ENCODE peak calls at places on chromosome 12, in four cellular contexts. One of them, this sample, is unnamed.

GRCh38 chr12:15689751-15690191 is 99.4 kb downstream of the EPS8 start:
- DNase-seq in K562: no peak
- DNase-seq in HepG2: peak
- DNase-seq in GM12878: no peak
- DNase-seq in this sample: no peak

GRCh38 chr12:75579552-75579951 is 68.1 kb upstream of the KRR1 start:
- DNase-seq in K562: no peak
- DNase-seq in HepG2: no peak
- DNase-seq in GM12878: no peak
- DNase-seq in this sample: no peak

GRCh38 chr12:68559246-68559645 is 51.5 kb upstream of the RAP1B start:
- DNase-seq in K562: no peak
- DNase-seq in HepG2: no peak
- DNase-seq in GM12878: no peak
- DNase-seq in this sample: no peak

GRCh38 chr12:126807312-126807711 is 1459.7 kb upstream of the TMEM132C start:
- DNase-seq in K562: no peak
- DNase-seq in HepG2: no peak
- DNase-seq in GM12878: no peak
- DNase-seq in this sample: no peak

GRCh38 chr12:132560421-132560830 is 50.0 kb downstream of the LRCOL1 start:
- DNase-seq in K562: peak
- DNase-seq in HepG2: no peak
- DNase-seq in GM12878: no peak
- DNase-seq in this sample: peak

GRCh38 chr12:117212563-117213190 is 22.4 kb upstream of the FBXO21 start:
- DNase-seq in K562: peak
- DNase-seq in HepG2: peak
- DNase-seq in GM12878: no peak
- DNase-seq in this sample: peak

GRCh38 chr12:131604146-131604844 is 106.6 kb upstream of the SFSWAP start:
- DNase-seq in K562: no peak
- DNase-seq in HepG2: no peak
- DNase-seq in GM12878: no peak
- DNase-seq in this sample: peak

GRCh38 chr12:120847392-120848157 is 56.6 kb downstream of the SPPL3 start:
- DNase-seq in K562: no peak
- DNase-seq in HepG2: no peak
- DNase-seq in GM12878: peak
- DNase-seq in this sample: no peak

GRCh38 chr12:109763201-109763841 is 49.7 kb downstream of the FAM222A start:
- DNase-seq in K562: no peak
- DNase-seq in HepG2: no peak
- DNase-seq in GM12878: no peak
- DNase-seq in this sample: no peak

GRCh38 chr12:108214486-108214885 is 85.4 kb downstream of the WSCD2 start:
- DNase-seq in K562: peak
- DNase-seq in HepG2: peak
- DNase-seq in GM12878: no peak
- DNase-seq in this sample: peak

GRCh38 chr12:42757735-42758134 is 168.2 kb upstream of the PRICKLE1 start:
- DNase-seq in K562: no peak
- DNase-seq in HepG2: no peak
- DNase-seq in GM12878: no peak
- DNase-seq in this sample: no peak
- TF ChIP-seq FOXK2 in K562: no peak
- TF ChIP-seq FOXK2 in HepG2: no peak
- TF ChIP-seq FOXK2 in GM12878: no peak
- TF ChIP-seq FOXK2 in this sample: no peak

GRCh38 chr12:95820096-95820703 is 29.6 kb upstream of the NTN4 start:
- DNase-seq in K562: peak
- DNase-seq in HepG2: peak
- DNase-seq in GM12878: no peak
- DNase-seq in this sample: peak
- TF ChIP-seq FOXK2 in K562: no peak
- TF ChIP-seq FOXK2 in HepG2: no peak
- TF ChIP-seq FOXK2 in GM12878: no peak
- TF ChIP-seq FOXK2 in this sample: no peak

DNA sequence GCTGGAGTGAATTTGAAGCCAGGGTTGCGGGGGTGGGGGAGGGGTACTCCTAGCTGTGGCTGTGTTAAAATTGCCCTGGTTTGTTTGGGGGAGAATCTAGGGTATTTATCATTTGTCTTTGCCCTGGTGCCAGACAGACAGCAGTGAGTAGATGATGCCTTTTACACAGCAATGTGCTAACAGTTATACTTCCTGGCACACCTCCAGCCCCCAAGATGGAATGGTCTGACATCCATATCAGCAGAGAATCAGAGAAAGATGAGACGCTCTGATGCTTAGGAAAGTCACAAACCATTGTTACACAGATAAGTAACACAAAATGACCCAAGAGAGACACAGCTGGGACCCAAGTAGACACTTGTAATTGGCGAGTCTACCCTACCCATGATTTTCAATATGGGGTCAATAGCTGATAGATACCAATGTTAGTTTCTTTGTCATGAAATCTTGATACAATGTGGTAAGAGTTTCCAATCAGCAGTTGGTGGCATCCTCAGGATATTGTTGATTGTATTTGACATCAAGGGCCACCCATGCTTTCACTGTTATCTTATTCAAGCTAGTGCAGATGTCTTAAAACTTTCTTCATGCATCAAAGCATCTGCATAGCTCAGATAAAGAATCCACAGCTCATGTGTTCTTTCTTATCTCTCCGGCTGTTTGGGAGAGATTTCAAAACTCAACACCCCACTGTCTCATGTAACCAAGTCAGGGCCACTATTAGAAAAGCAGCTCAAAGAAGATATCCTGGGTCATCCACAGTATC is 2.6 kb upstream of the PRKAB1 start:
- DNase-seq in K562: peak
- DNase-seq in HepG2: no peak
- DNase-seq in GM12878: no peak
- DNase-seq in this sample: no peak
- TF ChIP-seq FOXK2 in K562: peak
- TF ChIP-seq FOXK2 in HepG2: no peak
- TF ChIP-seq FOXK2 in GM12878: no peak
- TF ChIP-seq FOXK2 in this sample: no peak

GRCh38 chr12:49292729-49293055 is 2.3 kb upstream of the PRPH start:
- DNase-seq in K562: no peak
- DNase-seq in HepG2: no peak
- DNase-seq in GM12878: no peak
- DNase-seq in this sample: no peak

GRCh38 chr12:49293056-49293956 is 1.6 kb upstream of the PRPH start:
- DNase-seq in K562: no peak
- DNase-seq in HepG2: no peak
- DNase-seq in GM12878: no peak
- DNase-seq in this sample: no peak

GRCh38 chr12:49287876-49288275 is 7.1 kb upstream of the PRPH start:
- DNase-seq in K562: no peak
- DNase-seq in HepG2: no peak
- DNase-seq in GM12878: no peak
- DNase-seq in this sample: no peak

GRCh38 chr12:49288412-49288853 is 6.5 kb upstream of the PRPH start:
- DNase-seq in K562: peak
- DNase-seq in HepG2: peak
- DNase-seq in GM12878: peak
- DNase-seq in this sample: peak

DNA sequence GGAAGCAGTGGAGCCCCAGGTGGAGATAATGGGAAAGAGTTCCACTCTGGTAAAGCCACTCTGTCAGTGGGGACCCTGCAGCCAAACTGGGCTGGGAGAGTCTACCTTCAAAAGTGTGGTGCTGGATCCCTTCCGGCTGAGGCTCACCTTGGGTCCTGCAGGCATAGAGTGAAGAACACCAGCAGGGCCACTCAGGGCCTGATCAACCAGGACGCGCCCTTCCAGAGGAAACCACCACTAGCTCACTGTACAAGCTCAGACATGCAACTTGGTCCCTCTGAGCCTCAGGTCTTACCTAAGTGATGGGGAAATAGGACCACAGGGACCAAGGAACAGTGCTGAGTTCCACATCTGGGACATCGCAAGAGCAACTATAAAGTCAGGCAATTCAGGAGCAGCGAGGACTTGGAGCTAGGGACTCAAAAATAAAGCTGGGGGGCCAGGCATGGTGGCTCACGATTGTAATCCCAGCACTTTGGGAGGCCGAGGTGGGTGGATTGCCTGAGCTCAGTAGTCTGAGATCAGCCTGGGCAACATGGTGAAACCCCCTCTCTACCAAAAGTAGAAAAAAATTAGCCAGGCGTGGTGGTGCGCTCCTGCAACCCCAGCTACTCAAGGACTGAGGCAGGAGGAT is 5.9 kb upstream of the PRPH start:
- DNase-seq in K562: no peak
- DNase-seq in HepG2: no peak
- DNase-seq in GM12878: no peak
- DNase-seq in this sample: no peak
- TF ChIP-seq FOXK2 in K562: no peak
- TF ChIP-seq FOXK2 in HepG2: no peak
- TF ChIP-seq FOXK2 in GM12878: no peak
- TF ChIP-seq FOXK2 in this sample: no peak

DNA sequence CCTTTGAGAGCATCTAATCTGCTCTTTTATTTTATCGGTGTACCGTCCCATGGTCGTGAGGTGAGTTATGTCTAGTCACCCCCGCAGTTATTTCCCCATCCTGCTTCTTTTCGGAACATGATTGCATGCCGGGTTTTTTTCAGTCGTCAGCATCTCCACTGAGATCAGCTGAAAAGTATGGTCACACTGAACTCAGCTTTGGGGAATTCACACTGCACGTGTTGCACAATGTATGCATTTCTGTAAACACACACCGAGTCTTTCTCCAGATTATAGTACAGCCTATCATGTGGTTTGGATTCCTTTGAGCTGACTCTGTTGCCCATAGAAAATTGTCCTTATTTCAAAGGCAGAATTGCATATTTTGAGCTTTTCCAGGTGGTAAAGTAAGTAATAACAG is 24.6 kb downstream of the PLXNC1 start:
- DNase-seq in K562: no peak
- DNase-seq in HepG2: peak
- DNase-seq in GM12878: no peak
- DNase-seq in this sample: no peak
- TF ChIP-seq FOXK2 in K562: no peak
- TF ChIP-seq FOXK2 in HepG2: peak
- TF ChIP-seq FOXK2 in GM12878: no peak
- TF ChIP-seq FOXK2 in this sample: no peak

DNA sequence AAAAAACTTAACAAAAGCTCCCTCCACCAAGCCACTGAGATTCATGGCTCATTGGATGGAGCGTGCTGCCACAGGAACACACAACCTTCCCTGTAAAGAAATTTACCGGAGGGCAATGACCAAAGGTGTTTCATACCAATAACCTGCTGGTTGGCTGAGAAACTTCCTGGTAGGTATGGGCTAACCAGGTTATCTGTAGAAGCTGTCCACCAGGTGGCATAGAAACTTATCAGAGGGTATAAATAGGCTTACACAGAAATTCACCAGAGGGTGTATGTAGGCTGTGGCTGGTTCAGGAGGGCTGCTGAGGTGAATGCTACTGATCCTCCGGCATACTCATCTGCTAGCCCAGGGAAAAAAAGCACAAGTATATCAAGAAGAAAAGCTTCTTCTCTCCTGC is 27.1 kb upstream of the MTERF2 start:
- DNase-seq in K562: no peak
- DNase-seq in HepG2: peak
- DNase-seq in GM12878: no peak
- DNase-seq in this sample: no peak
- TF ChIP-seq FOXK2 in K562: no peak
- TF ChIP-seq FOXK2 in HepG2: no peak
- TF ChIP-seq FOXK2 in GM12878: no peak
- TF ChIP-seq FOXK2 in this sample: no peak